ENCODE peak calls at places on chromosome 11, in ten cellular contexts. One of them, this sample, is unnamed.
A peak's percentile ranks its signal among the peaks of the same experiment; 100 is the strongest.

GRCh38 chr11:121661796-121662508 is 209.2 kb upstream of the SORL1-AS1 start:
- DNase-seq in uterus: no peak
- DNase-seq in stomach: no peak
- DNase-seq in AG09309: peak; percentile 79
- DNase-seq in PC-3: peak; percentile 51
- DNase-seq in kidney epithelial cell: no peak
- DNase-seq in GM06990: no peak
- DNase-seq in sigmoid colon: no peak
- DNase-seq in AG04450: peak; percentile 65
- DNase-seq in left ventricle myocardium inferior: no peak
- DNase-seq in this sample: peak; percentile 30

GRCh38 chr11:101987370-101987769 is 59.9 kb upstream of the CFAP300 start:
- DNase-seq in left ventricle myocardium inferior: no peak
- DNase-seq in AG04450: no peak
- DNase-seq in stomach: no peak
- DNase-seq in GM06990: no peak
- DNase-seq in sigmoid colon: no peak
- DNase-seq in kidney epithelial cell: no peak
- DNase-seq in AG09309: no peak
- DNase-seq in PC-3: no peak
- DNase-seq in uterus: no peak
- DNase-seq in this sample: no peak

GRCh38 chr11:16986434-16987204 is 27.6 kb downstream of the PLEKHA7 start:
- DNase-seq in sigmoid colon: no peak
- DNase-seq in stomach: peak; percentile 95
- DNase-seq in PC-3: peak; percentile 58
- DNase-seq in uterus: peak; percentile 25
- DNase-seq in GM06990: peak; percentile 61
- DNase-seq in kidney epithelial cell: no peak
- DNase-seq in AG09309: no peak
- DNase-seq in left ventricle myocardium inferior: no peak
- DNase-seq in AG04450: no peak
- DNase-seq in this sample: no peak

GRCh38 chr11:120235024-120235628 is 4.8 kb upstream of the POU2F3 start:
- DNase-seq in left ventricle myocardium inferior: peak; percentile 62
- DNase-seq in uterus: no peak
- DNase-seq in AG09309: no peak
- DNase-seq in sigmoid colon: no peak
- DNase-seq in AG04450: no peak
- DNase-seq in GM06990: peak; percentile 69
- DNase-seq in PC-3: peak; percentile 88
- DNase-seq in kidney epithelial cell: no peak
- DNase-seq in stomach: peak; percentile 84
- DNase-seq in this sample: peak; percentile 87

GRCh38 chr11:116510886-116511650 is 261.7 kb downstream of the BUD13 start:
- DNase-seq in uterus: no peak
- DNase-seq in kidney epithelial cell: no peak
- DNase-seq in AG09309: no peak
- DNase-seq in GM06990: no peak
- DNase-seq in left ventricle myocardium inferior: no peak
- DNase-seq in stomach: no peak
- DNase-seq in AG04450: no peak
- DNase-seq in PC-3: no peak
- DNase-seq in sigmoid colon: no peak
- DNase-seq in this sample: no peak

GRCh38 chr11:104146421-104146820 is 17.5 kb downstream of the PDGFD start:
- DNase-seq in stomach: no peak
- DNase-seq in AG09309: peak; percentile 43
- DNase-seq in uterus: no peak
- DNase-seq in PC-3: no peak
- DNase-seq in left ventricle myocardium inferior: no peak
- DNase-seq in sigmoid colon: no peak
- DNase-seq in GM06990: no peak
- DNase-seq in kidney epithelial cell: no peak
- DNase-seq in AG04450: no peak
- DNase-seq in this sample: no peak

GRCh38 chr11:32068134-32068533 is 22.7 kb upstream of the RCN1 start:
- DNase-seq in sigmoid colon: no peak
- DNase-seq in left ventricle myocardium inferior: no peak
- DNase-seq in PC-3: no peak
- DNase-seq in AG09309: no peak
- DNase-seq in AG04450: no peak
- DNase-seq in uterus: no peak
- DNase-seq in kidney epithelial cell: no peak
- DNase-seq in stomach: no peak
- DNase-seq in GM06990: no peak
- DNase-seq in this sample: no peak

GRCh38 chr11:47536925-47537324 is 16.0 kb downstream of the CELF1 start:
- DNase-seq in sigmoid colon: no peak
- DNase-seq in kidney epithelial cell: no peak
- DNase-seq in uterus: no peak
- DNase-seq in stomach: no peak
- DNase-seq in AG09309: no peak
- DNase-seq in AG04450: no peak
- DNase-seq in GM06990: no peak
- DNase-seq in PC-3: no peak
- DNase-seq in left ventricle myocardium inferior: no peak
- DNase-seq in this sample: no peak

GRCh38 chr11:288328-289144 is at the start of gene PGGHG:
- DNase-seq in left ventricle myocardium inferior: peak; percentile 88
- DNase-seq in uterus: peak; percentile 51
- DNase-seq in PC-3: peak; percentile 41
- DNase-seq in sigmoid colon: peak; percentile 87
- DNase-seq in GM06990: no peak
- DNase-seq in stomach: peak; percentile 84
- DNase-seq in AG09309: no peak
- DNase-seq in kidney epithelial cell: no peak
- DNase-seq in AG04450: no peak
- DNase-seq in this sample: peak; percentile 23

GRCh38 chr11:120303004-120303637 is 22.0 kb upstream of the TLCD5 start:
- DNase-seq in sigmoid colon: peak; percentile 79
- DNase-seq in GM06990: peak; percentile 26
- DNase-seq in uterus: peak; percentile 63
- DNase-seq in PC-3: peak; percentile 93
- DNase-seq in kidney epithelial cell: no peak
- DNase-seq in AG09309: peak; percentile 47
- DNase-seq in left ventricle myocardium inferior: peak; percentile 51
- DNase-seq in AG04450: peak; percentile 55
- DNase-seq in stomach: peak; percentile 78
- DNase-seq in this sample: peak; percentile 89

GRCh38 chr11:47187723-47188122 is 1.5 kb upstream of the PACSIN3 start:
- DNase-seq in uterus: no peak
- DNase-seq in AG04450: no peak
- DNase-seq in sigmoid colon: no peak
- DNase-seq in GM06990: no peak
- DNase-seq in AG09309: no peak
- DNase-seq in stomach: no peak
- DNase-seq in kidney epithelial cell: no peak
- DNase-seq in left ventricle myocardium inferior: no peak
- DNase-seq in PC-3: no peak
- DNase-seq in this sample: no peak

GRCh38 chr11:74754507-74755255 is 6.0 kb downstream of the RNF169 start:
- DNase-seq in left ventricle myocardium inferior: no peak
- DNase-seq in GM06990: no peak
- DNase-seq in AG09309: peak; percentile 58
- DNase-seq in AG04450: peak; percentile 81
- DNase-seq in sigmoid colon: no peak
- DNase-seq in uterus: no peak
- DNase-seq in stomach: no peak
- DNase-seq in kidney epithelial cell: peak; percentile 61
- DNase-seq in PC-3: peak; percentile 96
- DNase-seq in this sample: peak; percentile 91

GRCh38 chr11:123020968-123021367 is 39.3 kb upstream of the BSX start:
- DNase-seq in kidney epithelial cell: no peak
- DNase-seq in AG04450: peak; percentile 29
- DNase-seq in left ventricle myocardium inferior: no peak
- DNase-seq in AG09309: no peak
- DNase-seq in stomach: no peak
- DNase-seq in sigmoid colon: no peak
- DNase-seq in GM06990: no peak
- DNase-seq in PC-3: peak; percentile 80
- DNase-seq in uterus: no peak
- DNase-seq in this sample: peak; percentile 63

GRCh38 chr11:76615950-76616349 is 54.6 kb downstream of the LRRC32 start:
- DNase-seq in stomach: peak; percentile 83
- DNase-seq in AG09309: no peak
- DNase-seq in sigmoid colon: peak; percentile 70
- DNase-seq in left ventricle myocardium inferior: peak; percentile 74
- DNase-seq in uterus: peak; percentile 76
- DNase-seq in kidney epithelial cell: no peak
- DNase-seq in AG04450: no peak
- DNase-seq in PC-3: no peak
- DNase-seq in GM06990: no peak
- DNase-seq in this sample: peak; percentile 70

GRCh38 chr11:76612226-76612625 is 58.3 kb downstream of the LRRC32 start:
- DNase-seq in AG09309: no peak
- DNase-seq in left ventricle myocardium inferior: no peak
- DNase-seq in GM06990: no peak
- DNase-seq in PC-3: no peak
- DNase-seq in sigmoid colon: no peak
- DNase-seq in uterus: no peak
- DNase-seq in stomach: peak; percentile 2
- DNase-seq in kidney epithelial cell: no peak
- DNase-seq in AG04450: no peak
- DNase-seq in this sample: no peak

GRCh38 chr11:76610871-76611475 is 59.6 kb downstream of the LRRC32 start:
- DNase-seq in GM06990: no peak
- DNase-seq in stomach: no peak
- DNase-seq in AG04450: no peak
- DNase-seq in kidney epithelial cell: no peak
- DNase-seq in left ventricle myocardium inferior: peak; percentile 65
- DNase-seq in PC-3: no peak
- DNase-seq in AG09309: no peak
- DNase-seq in sigmoid colon: peak; percentile 66
- DNase-seq in uterus: no peak
- DNase-seq in this sample: no peak

GRCh38 chr11:76614471-76615183 is 55.9 kb downstream of the LRRC32 start:
- DNase-seq in uterus: peak; percentile 60
- DNase-seq in GM06990: no peak
- DNase-seq in PC-3: no peak
- DNase-seq in AG09309: no peak
- DNase-seq in left ventricle myocardium inferior: peak; percentile 56
- DNase-seq in AG04450: no peak
- DNase-seq in kidney epithelial cell: no peak
- DNase-seq in stomach: peak; percentile 23
- DNase-seq in sigmoid colon: peak; percentile 66
- DNase-seq in this sample: no peak

GRCh38 chr11:76613901-76614300 is 56.6 kb downstream of the LRRC32 start:
- DNase-seq in PC-3: no peak
- DNase-seq in AG09309: no peak
- DNase-seq in left ventricle myocardium inferior: no peak
- DNase-seq in AG04450: no peak
- DNase-seq in sigmoid colon: peak; percentile 35
- DNase-seq in stomach: no peak
- DNase-seq in GM06990: no peak
- DNase-seq in kidney epithelial cell: no peak
- DNase-seq in uterus: no peak
- DNase-seq in this sample: no peak
- TF ChIP-seq CTCF in PC-3: no peak
- TF ChIP-seq CTCF in AG09309: no peak
- TF ChIP-seq CTCF in left ventricle myocardium inferior: no peak
- TF ChIP-seq CTCF in AG04450: no peak
- TF ChIP-seq CTCF in sigmoid colon: no peak
- TF ChIP-seq CTCF in stomach: no peak
- TF ChIP-seq CTCF in GM06990: no peak
- TF ChIP-seq CTCF in kidney epithelial cell: no peak
- TF ChIP-seq CTCF in uterus: no peak
- TF ChIP-seq CTCF in this sample: no peak

GRCh38 chr11:66312549-66313320 is 4.1 kb downstream of the CD248 start:
- DNase-seq in AG09309: peak; percentile 98
- DNase-seq in sigmoid colon: peak; percentile 100
- DNase-seq in GM06990: peak; percentile 92
- DNase-seq in PC-3: peak; percentile 99
- DNase-seq in left ventricle myocardium inferior: peak; percentile 99
- DNase-seq in stomach: peak; percentile 99
- DNase-seq in uterus: peak; percentile 99
- DNase-seq in AG04450: peak; percentile 99
- DNase-seq in kidney epithelial cell: peak; percentile 91
- DNase-seq in this sample: peak; percentile 99
- H3K4me3 ChIP-seq in AG09309: peak overlapping the region; percentile 74
- H3K4me3 ChIP-seq in sigmoid colon: peak overlapping the region; percentile 47
- H3K4me3 ChIP-seq in GM06990: peak overlapping the region; percentile 67
- H3K4me3 ChIP-seq in PC-3: peak overlapping the region; percentile 77
- H3K4me3 ChIP-seq in left ventricle myocardium inferior: peak overlapping the region; percentile 73
- H3K4me3 ChIP-seq in stomach: peak overlapping the region; percentile 56
- H3K4me3 ChIP-seq in uterus: peak overlapping the region; percentile 43
- H3K4me3 ChIP-seq in AG04450: peak overlapping the region; percentile 87
- H3K4me3 ChIP-seq in kidney epithelial cell: peak overlapping the region; percentile 61
- H3K4me3 ChIP-seq in this sample: peak overlapping the region; percentile 58

GRCh38 chr11:75982309-75982708 is 167.3 kb downstream of the UVRAG start:
- DNase-seq in uterus: no peak
- DNase-seq in AG04450: no peak
- DNase-seq in left ventricle myocardium inferior: no peak
- DNase-seq in AG09309: no peak
- DNase-seq in GM06990: no peak
- DNase-seq in sigmoid colon: no peak
- DNase-seq in PC-3: no peak
- DNase-seq in kidney epithelial cell: no peak
- DNase-seq in stomach: no peak
- DNase-seq in this sample: no peak
- TF ChIP-seq CTCF in uterus: no peak
- TF ChIP-seq CTCF in AG04450: no peak
- TF ChIP-seq CTCF in left ventricle myocardium inferior: no peak
- TF ChIP-seq CTCF in AG09309: no peak
- TF ChIP-seq CTCF in GM06990: no peak
- TF ChIP-seq CTCF in sigmoid colon: no peak
- TF ChIP-seq CTCF in PC-3: no peak
- TF ChIP-seq CTCF in kidney epithelial cell: no peak
- TF ChIP-seq CTCF in stomach: no peak
- TF ChIP-seq CTCF in this sample: no peak

GRCh38 chr11:9739108-9739507 is 75.2 kb downstream of the SWAP70 start:
- DNase-seq in stomach: no peak
- DNase-seq in sigmoid colon: no peak
- DNase-seq in uterus: no peak
- DNase-seq in kidney epithelial cell: no peak
- DNase-seq in left ventricle myocardium inferior: no peak
- DNase-seq in AG09309: no peak
- DNase-seq in AG04450: no peak
- DNase-seq in GM06990: no peak
- DNase-seq in PC-3: no peak
- DNase-seq in this sample: no peak

GRCh38 chr11:9736365-9736764 is 72.5 kb downstream of the SWAP70 start:
- DNase-seq in stomach: no peak
- DNase-seq in GM06990: no peak
- DNase-seq in PC-3: no peak
- DNase-seq in AG04450: no peak
- DNase-seq in kidney epithelial cell: no peak
- DNase-seq in sigmoid colon: no peak
- DNase-seq in uterus: no peak
- DNase-seq in left ventricle myocardium inferior: no peak
- DNase-seq in AG09309: no peak
- DNase-seq in this sample: no peak

GRCh38 chr11:9738700-9739099 is 74.8 kb downstream of the SWAP70 start:
- DNase-seq in sigmoid colon: no peak
- DNase-seq in AG09309: no peak
- DNase-seq in left ventricle myocardium inferior: no peak
- DNase-seq in PC-3: no peak
- DNase-seq in AG04450: no peak
- DNase-seq in stomach: no peak
- DNase-seq in uterus: no peak
- DNase-seq in kidney epithelial cell: no peak
- DNase-seq in GM06990: no peak
- DNase-seq in this sample: no peak

GRCh38 chr11:9735919-9736318 is 72.0 kb downstream of the SWAP70 start:
- DNase-seq in AG09309: no peak
- DNase-seq in AG04450: no peak
- DNase-seq in GM06990: no peak
- DNase-seq in kidney epithelial cell: no peak
- DNase-seq in uterus: no peak
- DNase-seq in stomach: no peak
- DNase-seq in PC-3: no peak
- DNase-seq in left ventricle myocardium inferior: no peak
- DNase-seq in sigmoid colon: no peak
- DNase-seq in this sample: no peak

GRCh38 chr11:9738126-9738525 is 74.2 kb downstream of the SWAP70 start:
- DNase-seq in PC-3: no peak
- DNase-seq in AG04450: no peak
- DNase-seq in sigmoid colon: peak; percentile 89
- DNase-seq in AG09309: no peak
- DNase-seq in kidney epithelial cell: no peak
- DNase-seq in left ventricle myocardium inferior: no peak
- DNase-seq in stomach: no peak
- DNase-seq in uterus: no peak
- DNase-seq in GM06990: no peak
- DNase-seq in this sample: no peak
- H3K4me3 ChIP-seq in PC-3: no peak overlapping the region
- H3K4me3 ChIP-seq in AG04450: no peak overlapping the region
- H3K4me3 ChIP-seq in sigmoid colon: no peak overlapping the region
- H3K4me3 ChIP-seq in AG09309: no peak overlapping the region
- H3K4me3 ChIP-seq in kidney epithelial cell: no peak overlapping the region
- H3K4me3 ChIP-seq in left ventricle myocardium inferior: no peak overlapping the region
- H3K4me3 ChIP-seq in stomach: no peak overlapping the region
- H3K4me3 ChIP-seq in uterus: no peak overlapping the region
- H3K4me3 ChIP-seq in GM06990: no peak overlapping the region
- H3K4me3 ChIP-seq in this sample: no peak overlapping the region